ENCODE peak calls at places on chromosomes 16 and 17, in six cellular contexts. H is mesendoderm, Z is IMR-90, N is mesenchymal stem cell, Y is H1, M is neuronal stem cell. S is an unnamed sample.

GRCh38 chr17:76125922-76126321 is 15.1 kb downstream of the FOXJ1 start:
- DNase-seq in H (no peak), Z (no peak), N (no peak), Y (no peak), M (no peak), S (no peak)

GRCh38 chr17:9676084-9676483 is 30.8 kb downstream of the USP43 start:
- DNase-seq in H (peak; percentile 44), Z (no peak), N (peak; percentile 13), Y (no peak), M (no peak), S (peak; percentile 58)

GRCh38 chr17:56172517-56172982 is 19.3 kb downstream of the ANKFN1 start:
- DNase-seq in H (peak; percentile 38), Z (no peak), N (no peak), Y (no peak), M (no peak), S (peak; percentile 37)

GRCh38 chr16:50836121-50836541 is 94.2 kb downstream of the CYLD start:
- DNase-seq in H (no peak), Z (no peak), N (no peak), Y (no peak), M (no peak), S (no peak)

GRCh38 chr17:78774956-78775571 is 7.0 kb downstream of the CYTH1 start:
- DNase-seq in H (no peak), Z (no peak), N (no peak), Y (no peak), M (no peak), S (no peak)

GRCh38 chr16:89000207-89000959 is 23.4 kb upstream of the CBFA2T3 start:
- DNase-seq in H (no peak), Z (no peak), N (no peak), Y (no peak), M (no peak), S (no peak)

GRCh38 chr17:50056217-50056960 is 479 bp downstream of the ITGA3 start:
- DNase-seq in H (peak; percentile 93), Z (peak; percentile 69), N (peak; percentile 66), Y (no peak), M (peak; percentile 76), S (peak; percentile 91)

GRCh38 chr16:88628512-88628974 is 9.8 kb upstream of the IL17C start:
- DNase-seq in H (peak; percentile 90), Z (no peak), N (peak; percentile 48), Y (peak; percentile 54), M (no peak), S (peak; percentile 16)

GRCh38 chr17:77235370-77236080 is 94.8 kb downstream of the SEC14L1 start:
- DNase-seq in H (no peak), Z (peak; percentile 88), N (peak; percentile 98), Y (no peak), M (no peak), S (no peak)

GRCh38 chr17:48500435-48501426 is 30.1 kb downstream of the HOXB1 start:
- DNase-seq in H (peak; percentile 84), Z (peak; percentile 64), N (peak; percentile 86), Y (no peak), M (no peak), S (no peak)

GRCh38 chr16:87172632-87173031 is 144.6 kb downstream of the C16orf95 start:
- DNase-seq in H (peak; percentile 45), Z (no peak), N (no peak), Y (no peak), M (no peak), S (peak; percentile 13)

GRCh38 chr16:53150769-53151168 is 96.0 kb downstream of the CHD9 start:
- DNase-seq in H (no peak), Z (no peak), N (no peak), Y (no peak), M (no peak), S (no peak)

GRCh38 chr16:84246679-84247077 is 6.9 kb upstream of the KCNG4 start:
- DNase-seq in H (no peak), Z (no peak), N (no peak), Y (no peak), M (no peak), S (peak; percentile 26)

GRCh38 chr17:18925187-18925586 is 26.8 kb upstream of the SLC5A10 start:
- DNase-seq in H (no peak), Z (no peak), N (no peak), Y (no peak), M (no peak), S (no peak)

GRCh38 chr17:10144456-10144855 is 54.0 kb downstream of the GAS7 start:
- DNase-seq in H (no peak), Z (no peak), N (no peak), Y (no peak), M (no peak), S (peak; percentile 91)

GRCh38 chr17:78915872-78916632 is 9.1 kb downstream of the TIMP2 start:
- DNase-seq in H (peak; percentile 57), Z (no peak), N (peak; percentile 54), Y (no peak), M (no peak), S (peak; percentile 65)

GRCh38 chr16:68083861-68084503 is 1.2 kb upstream of the NFATC3 start:
- DNase-seq in H (peak; percentile 75), Z (peak; percentile 37), N (peak; percentile 75), Y (no peak), M (peak; percentile 53), S (no peak)

GRCh38 chr17:33322063-33322462 is 29.0 kb upstream of the ASIC2 start:
- DNase-seq in H (no peak), Z (no peak), N (no peak), Y (no peak), M (no peak), S (no peak)

GRCh38 chr16:20867585-20867984 is 32.6 kb downstream of the DCUN1D3 start:
- DNase-seq in H (no peak), Z (peak; percentile 46), N (no peak), Y (no peak), M (no peak), S (no peak)

GRCh38 chr16:3722508-3722907 is 5.2 kb upstream of the TRAP1 start:
- DNase-seq in H (no peak), Z (no peak), N (no peak), Y (no peak), M (no peak), S (no peak)

GRCh38 chr16:68083239-68083781 is 1.9 kb upstream of the NFATC3 start:
- DNase-seq in H (no peak), Z (no peak), N (no peak), Y (no peak), M (no peak), S (no peak)

GRCh38 chr17:17670701-17671319 is 10.4 kb upstream of the RAI1 start:
- DNase-seq in H (no peak), Z (no peak), N (no peak), Y (no peak), M (no peak), S (no peak)

GRCh38 chr17:66468241-66469087 is 166.1 kb downstream of the PRKCA start:
- DNase-seq in H (peak; percentile 43), Z (peak; percentile 26), N (peak; percentile 56), Y (no peak), M (no peak), S (peak; percentile 77)

GRCh38 chr16:2860826-2861567 is 3.0 kb upstream of the PRSS22 start:
- DNase-seq in H (no peak), Z (peak; percentile 28), N (peak; percentile 23), Y (no peak), M (no peak), S (no peak)

GRCh38 chr17:36182176-36183000 is 6.0 kb upstream of the TBC1D3B start:
- DNase-seq in H (no peak), Z (no peak), N (no peak), Y (no peak), M (no peak), S (no peak)

GRCh38 chr16:85312642-85313540 is 200.6 kb upstream of the CIBAR2 start:
- DNase-seq in H (peak; percentile 38), Z (no peak), N (peak; percentile 76), Y (no peak), M (no peak), S (peak; percentile 35)

GRCh38 chr16:55467898-55468297 is 11.1 kb upstream of the MMP2 start:
- DNase-seq in H (peak; percentile 75), Z (no peak), N (no peak), Y (no peak), M (no peak), S (no peak)
- H3K4me3 ChIP-seq in H (no peak overlapping the region), Z (no peak overlapping the region), N (no peak overlapping the region), Y (no peak overlapping the region), M (no peak overlapping the region), S (no peak overlapping the region)

DNA sequence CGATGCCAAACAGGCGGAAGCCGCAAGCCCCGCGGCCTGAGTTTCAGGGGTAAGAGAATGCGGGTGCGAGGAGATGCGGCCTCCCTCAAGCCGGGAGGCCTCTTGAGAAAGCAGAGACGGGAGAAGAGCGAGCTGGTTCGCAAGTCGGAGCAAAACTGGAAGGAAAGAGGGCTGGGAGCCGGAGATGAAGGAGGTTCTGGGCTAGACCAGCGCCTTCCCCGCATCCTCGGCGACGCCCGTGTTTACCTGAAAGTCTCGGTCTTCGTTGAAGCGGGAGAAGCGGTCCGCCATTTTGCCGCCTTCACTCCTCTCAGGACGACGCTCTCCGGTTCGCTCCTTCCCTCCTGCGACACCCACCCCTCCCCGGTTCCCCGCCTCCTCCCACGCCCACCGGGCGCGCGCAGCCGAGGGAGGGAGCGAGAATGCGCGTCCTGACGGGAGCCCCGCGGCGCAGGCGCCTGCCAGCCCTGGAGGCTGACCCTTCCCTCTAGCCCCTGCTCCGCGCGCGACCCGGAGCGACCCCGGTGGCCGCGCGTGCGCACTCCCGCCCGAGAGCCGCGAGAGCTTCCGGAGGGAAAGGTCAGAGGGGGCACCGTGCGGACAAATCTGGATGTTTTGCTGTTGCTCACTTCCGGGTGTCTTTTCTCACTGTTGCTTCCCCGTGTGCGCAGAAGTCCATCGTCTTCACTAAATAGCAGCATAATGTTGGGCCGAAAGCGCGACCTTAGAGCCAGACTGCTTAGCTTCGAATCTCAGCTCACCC is at the start of gene GPATCH8:
- DNase-seq in H (peak; percentile 98), Z (peak; percentile 93), N (peak; percentile 95), Y (peak; percentile 88), M (peak; percentile 96), S (peak; percentile 97)
- H2BK5ac ChIP-seq in H (peak within 1 kb of the TSS; percentile 4), Z (peak within 1 kb of the TSS; percentile 81), N (peak within 1 kb of the TSS; percentile 45), Y (peak within 1 kb of the TSS; percentile 93), M (peak within 1 kb of the TSS; percentile 75), S (peak within 1 kb of the TSS; percentile 59)

DNA sequence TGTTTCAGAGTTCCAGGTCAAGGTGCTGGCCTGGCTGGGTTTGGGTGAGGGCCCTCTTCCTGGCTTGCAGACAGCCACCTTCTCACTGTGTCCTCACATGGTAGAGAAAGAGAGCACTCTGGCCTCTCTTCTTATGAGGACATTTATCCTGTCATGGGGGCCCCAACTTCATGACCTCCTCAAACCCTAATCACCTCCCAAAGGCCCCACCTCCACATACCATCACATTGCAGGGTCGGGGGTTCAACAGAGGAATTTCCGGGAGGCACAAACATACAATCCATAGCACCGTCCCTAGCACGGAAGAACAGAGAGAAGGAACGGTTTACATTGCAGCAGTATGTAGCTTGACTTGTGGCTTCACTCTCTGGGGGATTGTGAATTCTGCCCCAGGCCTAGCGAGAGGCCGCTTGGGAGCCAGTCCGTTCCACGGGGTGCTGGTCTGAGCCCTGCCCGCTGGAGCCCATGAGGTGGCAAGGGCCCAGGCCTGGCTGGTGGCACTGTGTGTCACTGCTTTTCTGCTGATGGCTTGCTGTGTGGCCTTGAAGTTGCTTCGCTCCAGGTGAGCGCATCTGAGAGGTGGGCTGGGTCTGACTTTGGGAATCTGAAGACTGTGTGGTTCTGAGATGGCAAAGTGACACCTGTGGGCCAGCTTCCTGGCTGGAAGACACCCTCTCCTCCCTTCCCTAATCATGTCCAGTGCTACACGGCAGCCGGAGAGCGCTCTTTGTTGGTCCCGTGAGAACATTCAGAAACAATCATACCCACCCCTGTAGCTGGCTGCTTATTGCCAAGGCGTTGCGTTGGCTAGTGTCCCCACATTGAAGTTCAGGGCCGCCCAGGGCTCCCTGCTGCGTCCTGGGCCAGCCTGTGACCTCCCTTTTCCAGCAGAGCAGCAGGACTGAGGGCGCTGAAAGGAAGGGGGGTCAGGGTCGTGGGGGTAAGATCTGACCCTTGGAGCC is 98.3 kb downstream of the CMIP start:
- DNase-seq in H (no peak), Z (no peak), N (no peak), Y (no peak), M (no peak), S (no peak)
- H3K4me3 ChIP-seq in H (no peak overlapping the region), Z (no peak overlapping the region), N (no peak overlapping the region), Y (no peak overlapping the region), M (no peak overlapping the region), S (no peak overlapping the region)

GRCh38 chr16:234468-235305 is at the start of gene FAM234A:
- DNase-seq in H (peak; percentile 98), Z (peak; percentile 81), N (peak; percentile 93), Y (peak; percentile 68), M (peak; percentile 95), S (peak; percentile 99)
- H2BK5ac ChIP-seq in H (no peak within 1 kb of the TSS), Z (peak within 1 kb of the TSS; percentile 96), N (peak within 1 kb of the TSS; percentile 47), Y (peak within 1 kb of the TSS; percentile 99), M (peak within 1 kb of the TSS; percentile 44), S (peak within 1 kb of the TSS; percentile 83)

S was measured in trophoblast cell.